ENCODE peak calls at places on chromosomes 3 and 15, in four cellular contexts. R, J, F and Q are unnamed samples.

GRCh38 chr15:61871926-61872522 is 188.2 kb downstream of the VPS13C start:
- DNase-seq in R (no peak), J (no peak), F (no peak), Q (no peak)

GRCh38 chr3:18428036-18428435 is 2.9 kb upstream of the SATB1 start:
- DNase-seq in R (no peak), J (no peak), F (no peak), Q (no peak)

GRCh38 chr3:172647823-172648222 is 63.0 kb downstream of the NCEH1 start:
- DNase-seq in R (no peak), J (no peak), F (no peak), Q (peak; percentile 84)

GRCh38 chr3:140850210-140850955 is 91.3 kb upstream of the SLC25A36 start:
- DNase-seq in R (no peak), J (no peak), F (no peak), Q (no peak)

GRCh38 chr15:73582961-73583360 is 50.2 kb downstream of the NPTN start:
- DNase-seq in R (no peak), J (no peak), F (no peak), Q (no peak)

GRCh38 chr3:50862221-50862620 is 187.5 kb downstream of the DOCK3 start:
- DNase-seq in R (no peak), J (no peak), F (no peak), Q (no peak)

GRCh38 chr15:100691321-100691720 is 88.9 kb downstream of the ASB7 start:
- DNase-seq in R (no peak), J (no peak), F (no peak), Q (no peak)

GRCh38 chr3:194443911-194444310 is 42.9 kb downstream of the ATP13A3 start:
- DNase-seq in R (no peak), J (no peak), F (no peak), Q (no peak)

GRCh38 chr15:66931768-66932633 is 133.4 kb upstream of the SMAD3 start:
- DNase-seq in R (no peak), J (peak; percentile 79), F (peak; percentile 51), Q (peak; percentile 57)

GRCh38 chr3:1191061-1191460 is 98.2 kb downstream of the CNTN6 start:
- DNase-seq in R (no peak), J (no peak), F (no peak), Q (no peak)

GRCh38 chr15:25812073-25812472 is 51.1 kb downstream of the ATP10A start:
- DNase-seq in R (no peak), J (no peak), F (no peak), Q (no peak)

GRCh38 chr3:126050050-126050392 is 33.9 kb downstream of the SLC41A3 start:
- DNase-seq in R (no peak), J (no peak), F (no peak), Q (no peak)

GRCh38 chr3:128274837-128275236 is 121.6 kb downstream of the EEFSEC start:
- DNase-seq in R (no peak), J (no peak), F (no peak), Q (no peak)

GRCh38 chr3:168511428-168512014 is 415.8 kb upstream of the GOLIM4 start:
- DNase-seq in R (no peak), J (no peak), F (no peak), Q (no peak)

GRCh38 chr15:31403096-31403495 is 76.5 kb downstream of the KLF13 start:
- DNase-seq in R (no peak), J (no peak), F (no peak), Q (no peak)

GRCh38 chr3:38117163-38117716 is 19.7 kb downstream of the ACAA1 start:
- DNase-seq in R (peak; percentile 77), J (peak; percentile 26), F (no peak), Q (no peak)

GRCh38 chr3:151926956-151927355 is 53.5 kb downstream of the SUCNR1 start:
- DNase-seq in R (no peak), J (no peak), F (no peak), Q (no peak)

GRCh38 chr15:60326824-60327654 is 70.7 kb downstream of the ANXA2 start:
- DNase-seq in R (no peak), J (no peak), F (peak; percentile 68), Q (peak; percentile 33)

GRCh38 chr15:34318277-34319079 is 19.1 kb downstream of the SLC12A6 start:
- DNase-seq in R (no peak), J (peak; percentile 80), F (peak; percentile 18), Q (peak; percentile 81)

GRCh38 chr3:52147804-52148203 is 6.4 kb downstream of the POC1A start:
- DNase-seq in R (no peak), J (no peak), F (no peak), Q (no peak)

GRCh38 chr15:71654714-71655174 is 155.6 kb upstream of the NR2E3 start:
- DNase-seq in R (no peak), J (no peak), F (no peak), Q (no peak)

GRCh38 chr15:25095179-25095578 is 140.4 kb downstream of the SNRPN start:
- DNase-seq in R (no peak), J (no peak), F (no peak), Q (no peak)

GRCh38 chr3:71537211-71537611 is 46.3 kb downstream of the FOXP1 start:
- DNase-seq in R (no peak), J (no peak), F (peak; percentile 21), Q (no peak)

GRCh38 chr15:66703540-66703941 is 1.5 kb downstream of the SMAD6 start:
- DNase-seq in R (peak; percentile 91), J (peak; percentile 46), F (no peak), Q (peak; percentile 23)

GRCh38 chr3:46351646-46352045 is 2.3 kb upstream of the CCR2 start:
- DNase-seq in R (no peak), J (no peak), F (no peak), Q (no peak)

GRCh38 chr3:170633573-170633972 is 47.7 kb upstream of the SLC7A14 start:
- DNase-seq in R (no peak), J (no peak), F (no peak), Q (no peak)

GRCh38 chr15:70859998-70860397 is 6.0 kb upstream of the LARP6 start:
- DNase-seq in R (no peak), J (no peak), F (no peak), Q (no peak)

GRCh38 chr15:31975446-31976229 is 54.7 kb upstream of the CHRNA7 start:
- DNase-seq in R (no peak), J (peak; percentile 56), F (peak; percentile 5), Q (no peak)

GRCh38 chr3:14899993-14900618 is 47.3 kb upstream of the NR2C2 start:
- DNase-seq in R (no peak), J (peak; percentile 44), F (no peak), Q (no peak)

GRCh38 chr15:74265046-74265639 is 29.0 kb downstream of the CCDC33 start:
- DNase-seq in R (no peak), J (no peak), F (peak; percentile 87), Q (no peak)

GRCh38 chr3:74214286-74214685 is 400.2 kb downstream of the CNTN3 start:
- DNase-seq in R (no peak), J (no peak), F (no peak), Q (no peak)

GRCh38 chr3:14175383-14176037 is 2.9 kb downstream of the XPC start:
- DNase-seq in R (no peak), J (no peak), F (no peak), Q (no peak)

GRCh38 chr3:187112934-187113793 is 26.1 kb downstream of the RPL39L start:
- DNase-seq in R (no peak), J (no peak), F (no peak), Q (no peak)

GRCh38 chr3:60395173-60395762 is 856.0 kb downstream of the FHIT start:
- DNase-seq in R (no peak), J (no peak), F (no peak), Q (no peak)

GRCh38 chr3:48157950-48158376 is 30.3 kb downstream of the CDC25A start:
- DNase-seq in R (no peak), J (peak; percentile 51), F (peak; percentile 59), Q (peak; percentile 6)

GRCh38 chr3:74523811-74524210 is 90.6 kb downstream of the CNTN3 start:
- DNase-seq in R (no peak), J (no peak), F (no peak), Q (no peak)

GRCh38 chr3:134430174-134430573 is 55.6 kb downstream of the ANAPC13 start:
- DNase-seq in R (no peak), J (no peak), F (no peak), Q (no peak)

GRCh38 chr3:72475258-72476138 is 372.7 kb downstream of the SHQ1 start:
- DNase-seq in R (no peak), J (no peak), F (no peak), Q (no peak)

GRCh38 chr3:138457863-138458735 is 23.7 kb downstream of the ESYT3 start:
- DNase-seq in R (no peak), J (no peak), F (no peak), Q (no peak)